ENCODE peak calls at places on chromosome 18, in nine cellular contexts. One of them, this sample, is unnamed.

GRCh38 chr18:64132871-64133270 is 16.0 kb downstream of the LINC00305 start:
- DNase-seq in activated T-cell treated with anti-CD3 and anti-CD28 coated beads, Interleukin-2, amount 50 U/mL, for 24 hours: no peak
- DNase-seq in OCI-LY7: no peak
- DNase-seq in activated T-helper 1 cell treated with anti-CD3 and anti-CD28 coated beads, Interleukin-2, amount 50 U/mL, for 16 hours: no peak
- DNase-seq in iris pigment epithelial cell: no peak
- DNase-seq in dorsolateral prefrontal cortex: no peak
- DNase-seq in skeletal muscle cell: no peak
- DNase-seq in renal cortical epithelial cell: no peak
- DNase-seq in heart right ventricle: no peak
- DNase-seq in this sample: no peak

GRCh38 chr18:48342125-48342524 is 67.1 kb downstream of the ZBTB7C start:
- DNase-seq in activated T-cell treated with anti-CD3 and anti-CD28 coated beads, Interleukin-2, amount 50 U/mL, for 24 hours: no peak
- DNase-seq in OCI-LY7: no peak
- DNase-seq in activated T-helper 1 cell treated with anti-CD3 and anti-CD28 coated beads, Interleukin-2, amount 50 U/mL, for 16 hours: no peak
- DNase-seq in iris pigment epithelial cell: no peak
- DNase-seq in dorsolateral prefrontal cortex: peak; percentile 62
- DNase-seq in skeletal muscle cell: no peak
- DNase-seq in renal cortical epithelial cell: no peak
- DNase-seq in heart right ventricle: peak; percentile 30
- DNase-seq in this sample: no peak

GRCh38 chr18:61435064-61435652 is 101.9 kb downstream of the CDH20 start:
- DNase-seq in activated T-cell treated with anti-CD3 and anti-CD28 coated beads, Interleukin-2, amount 50 U/mL, for 24 hours: no peak
- DNase-seq in OCI-LY7: peak; percentile 25
- DNase-seq in activated T-helper 1 cell treated with anti-CD3 and anti-CD28 coated beads, Interleukin-2, amount 50 U/mL, for 16 hours: no peak
- DNase-seq in iris pigment epithelial cell: peak; percentile 17
- DNase-seq in dorsolateral prefrontal cortex: no peak
- DNase-seq in skeletal muscle cell: no peak
- DNase-seq in renal cortical epithelial cell: peak; percentile 9
- DNase-seq in heart right ventricle: no peak
- DNase-seq in this sample: no peak

GRCh38 chr18:48006415-48007175 is 76.1 kb upstream of the SMAD2 start:
- DNase-seq in activated T-cell treated with anti-CD3 and anti-CD28 coated beads, Interleukin-2, amount 50 U/mL, for 24 hours: no peak
- DNase-seq in OCI-LY7: no peak
- DNase-seq in activated T-helper 1 cell treated with anti-CD3 and anti-CD28 coated beads, Interleukin-2, amount 50 U/mL, for 16 hours: no peak
- DNase-seq in iris pigment epithelial cell: no peak
- DNase-seq in dorsolateral prefrontal cortex: no peak
- DNase-seq in skeletal muscle cell: no peak
- DNase-seq in renal cortical epithelial cell: no peak
- DNase-seq in heart right ventricle: no peak
- DNase-seq in this sample: no peak

GRCh38 chr18:25345432-25345831 is 6.5 kb downstream of the ZNF521 start:
- DNase-seq in activated T-cell treated with anti-CD3 and anti-CD28 coated beads, Interleukin-2, amount 50 U/mL, for 24 hours: no peak
- DNase-seq in OCI-LY7: no peak
- DNase-seq in activated T-helper 1 cell treated with anti-CD3 and anti-CD28 coated beads, Interleukin-2, amount 50 U/mL, for 16 hours: no peak
- DNase-seq in iris pigment epithelial cell: no peak
- DNase-seq in dorsolateral prefrontal cortex: no peak
- DNase-seq in skeletal muscle cell: no peak
- DNase-seq in renal cortical epithelial cell: no peak
- DNase-seq in heart right ventricle: no peak
- DNase-seq in this sample: no peak

GRCh38 chr18:45467307-45467706 is 148.0 kb upstream of the SLC14A2 start:
- DNase-seq in activated T-cell treated with anti-CD3 and anti-CD28 coated beads, Interleukin-2, amount 50 U/mL, for 24 hours: no peak
- DNase-seq in OCI-LY7: no peak
- DNase-seq in activated T-helper 1 cell treated with anti-CD3 and anti-CD28 coated beads, Interleukin-2, amount 50 U/mL, for 16 hours: no peak
- DNase-seq in iris pigment epithelial cell: no peak
- DNase-seq in dorsolateral prefrontal cortex: no peak
- DNase-seq in skeletal muscle cell: no peak
- DNase-seq in renal cortical epithelial cell: no peak
- DNase-seq in heart right ventricle: peak; percentile 20
- DNase-seq in this sample: no peak

GRCh38 chr18:35582899-35583558 is 1.5 kb downstream of the GALNT1 start:
- DNase-seq in activated T-cell treated with anti-CD3 and anti-CD28 coated beads, Interleukin-2, amount 50 U/mL, for 24 hours: no peak
- DNase-seq in OCI-LY7: peak; percentile 16
- DNase-seq in activated T-helper 1 cell treated with anti-CD3 and anti-CD28 coated beads, Interleukin-2, amount 50 U/mL, for 16 hours: no peak
- DNase-seq in iris pigment epithelial cell: peak; percentile 56
- DNase-seq in dorsolateral prefrontal cortex: no peak
- DNase-seq in skeletal muscle cell: no peak
- DNase-seq in renal cortical epithelial cell: peak; percentile 71
- DNase-seq in heart right ventricle: no peak
- DNase-seq in this sample: peak; percentile 6

GRCh38 chr18:58497845-58498244 is 131.0 kb downstream of the ALPK2 start:
- DNase-seq in activated T-cell treated with anti-CD3 and anti-CD28 coated beads, Interleukin-2, amount 50 U/mL, for 24 hours: no peak
- DNase-seq in OCI-LY7: no peak
- DNase-seq in activated T-helper 1 cell treated with anti-CD3 and anti-CD28 coated beads, Interleukin-2, amount 50 U/mL, for 16 hours: no peak
- DNase-seq in iris pigment epithelial cell: no peak
- DNase-seq in dorsolateral prefrontal cortex: no peak
- DNase-seq in skeletal muscle cell: no peak
- DNase-seq in renal cortical epithelial cell: no peak
- DNase-seq in heart right ventricle: no peak
- DNase-seq in this sample: no peak

GRCh38 chr18:74065366-74065765 is 82.3 kb downstream of the FBXO15 start:
- DNase-seq in activated T-cell treated with anti-CD3 and anti-CD28 coated beads, Interleukin-2, amount 50 U/mL, for 24 hours: no peak
- DNase-seq in OCI-LY7: peak; percentile 62
- DNase-seq in activated T-helper 1 cell treated with anti-CD3 and anti-CD28 coated beads, Interleukin-2, amount 50 U/mL, for 16 hours: no peak
- DNase-seq in iris pigment epithelial cell: no peak
- DNase-seq in dorsolateral prefrontal cortex: no peak
- DNase-seq in skeletal muscle cell: no peak
- DNase-seq in renal cortical epithelial cell: no peak
- DNase-seq in heart right ventricle: no peak
- DNase-seq in this sample: no peak

GRCh38 chr18:39414009-39414700 is 1848.6 kb upstream of the CELF4 start:
- DNase-seq in activated T-cell treated with anti-CD3 and anti-CD28 coated beads, Interleukin-2, amount 50 U/mL, for 24 hours: no peak
- DNase-seq in OCI-LY7: no peak
- DNase-seq in activated T-helper 1 cell treated with anti-CD3 and anti-CD28 coated beads, Interleukin-2, amount 50 U/mL, for 16 hours: no peak
- DNase-seq in iris pigment epithelial cell: peak; percentile 79
- DNase-seq in dorsolateral prefrontal cortex: no peak
- DNase-seq in skeletal muscle cell: peak; percentile 41
- DNase-seq in renal cortical epithelial cell: peak; percentile 90
- DNase-seq in heart right ventricle: no peak
- DNase-seq in this sample: no peak

GRCh38 chr18:78733762-78734613 is 245.6 kb upstream of the SALL3 start:
- DNase-seq in activated T-cell treated with anti-CD3 and anti-CD28 coated beads, Interleukin-2, amount 50 U/mL, for 24 hours: no peak
- DNase-seq in OCI-LY7: no peak
- DNase-seq in activated T-helper 1 cell treated with anti-CD3 and anti-CD28 coated beads, Interleukin-2, amount 50 U/mL, for 16 hours: no peak
- DNase-seq in iris pigment epithelial cell: no peak
- DNase-seq in dorsolateral prefrontal cortex: no peak
- DNase-seq in skeletal muscle cell: no peak
- DNase-seq in renal cortical epithelial cell: no peak
- DNase-seq in heart right ventricle: no peak
- DNase-seq in this sample: no peak

GRCh38 chr18:78986018-78986481 is 6.4 kb downstream of the SALL3 start:
- DNase-seq in activated T-cell treated with anti-CD3 and anti-CD28 coated beads, Interleukin-2, amount 50 U/mL, for 24 hours: no peak
- DNase-seq in OCI-LY7: peak; percentile 14
- DNase-seq in activated T-helper 1 cell treated with anti-CD3 and anti-CD28 coated beads, Interleukin-2, amount 50 U/mL, for 16 hours: no peak
- DNase-seq in iris pigment epithelial cell: peak; percentile 31
- DNase-seq in dorsolateral prefrontal cortex: no peak
- DNase-seq in skeletal muscle cell: no peak
- DNase-seq in renal cortical epithelial cell: no peak
- DNase-seq in heart right ventricle: no peak
- DNase-seq in this sample: no peak

GRCh38 chr18:614980-615607 is 18.3 kb downstream of the CLUL1 start:
- DNase-seq in activated T-cell treated with anti-CD3 and anti-CD28 coated beads, Interleukin-2, amount 50 U/mL, for 24 hours: no peak
- DNase-seq in OCI-LY7: no peak
- DNase-seq in activated T-helper 1 cell treated with anti-CD3 and anti-CD28 coated beads, Interleukin-2, amount 50 U/mL, for 16 hours: no peak
- DNase-seq in iris pigment epithelial cell: no peak
- DNase-seq in dorsolateral prefrontal cortex: no peak
- DNase-seq in skeletal muscle cell: no peak
- DNase-seq in renal cortical epithelial cell: no peak
- DNase-seq in heart right ventricle: no peak
- DNase-seq in this sample: no peak